ENCODE peak calls at places on chromosomes 4 and X, in seven cellular contexts. K is GM12892, G is heart left ventricle, U is uterus, E is suprapubic skin, Z is ovary, T is breast epithelium. W is an unnamed sample.

GRCh38 chrX:56759736-56760409 is 30.8 kb downstream of the NBDY start:
- DNase-seq in K (no peak), G (no peak), U (no peak), E (peak), Z (peak), T (no peak), W (no peak)

GRCh38 chr4:101332424-101332823 is 14.9 kb downstream of the PPP3CA start:
- DNase-seq in K (no peak), G (no peak), U (no peak), E (no peak), Z (no peak), T (no peak), W (no peak)

GRCh38 chr4:152072886-152073285 is 312.1 kb upstream of the GATB start:
- DNase-seq in K (no peak), G (no peak), U (no peak), E (no peak), Z (no peak), T (no peak), W (no peak)

GRCh38 chrX:103774070-103774642 is 2.5 kb upstream of the PLP1 start:
- DNase-seq in K (no peak), G (no peak), U (peak), E (no peak), Z (no peak), T (no peak), W (no peak)

GRCh38 chr4:176193126-176193525 is 2.3 kb downstream of the SPATA4 start:
- DNase-seq in K (no peak), G (no peak), U (no peak), E (no peak), Z (no peak), T (no peak), W (no peak)

GRCh38 chrX:9825966-9826365 is 39.7 kb downstream of the SHROOM2 start:
- DNase-seq in K (no peak), G (no peak), U (no peak), E (no peak), Z (no peak), T (no peak), W (no peak)

GRCh38 chrX:33741807-33742206 is 390.3 kb downstream of the FAM47A start:
- DNase-seq in K (no peak), G (no peak), U (no peak), E (no peak), Z (no peak), T (no peak), W (no peak)

GRCh38 chr4:47668810-47669408 is 169.0 kb downstream of the CORIN start:
- DNase-seq in K (peak), G (no peak), U (no peak), E (no peak), Z (no peak), T (no peak), W (no peak)

GRCh38 chr4:6179362-6179761 is 21.0 kb downstream of the JAKMIP1 start:
- DNase-seq in K (no peak), G (no peak), U (no peak), E (no peak), Z (no peak), T (no peak), W (no peak)

GRCh38 chrX:37553476-37553875 is 18.0 kb upstream of the LANCL3 start:
- DNase-seq in K (no peak), G (no peak), U (no peak), E (no peak), Z (no peak), T (no peak), W (no peak)

GRCh38 chrX:123720486-123720885 is 12.4 kb downstream of the THOC2 start:
- DNase-seq in K (no peak), G (no peak), U (no peak), E (no peak), Z (no peak), T (no peak), W (no peak)

GRCh38 chr4:184826315-184827266 is 823 bp upstream of the ACSL1 start:
- DNase-seq in K (peak), G (peak), U (peak), E (peak), Z (peak), T (no peak), W (peak)

GRCh38 chr4:8274772-8275241 is 5.3 kb downstream of the HTRA3 start:
- DNase-seq in K (no peak), G (peak), U (peak), E (peak), Z (peak), T (peak), W (peak)

GRCh38 chr4:70559216-70559830 is 32.7 kb upstream of the AMBN start:
- DNase-seq in K (peak), G (peak), U (peak), E (no peak), Z (peak), T (no peak), W (peak)

GRCh38 chrX:19647159-19647558 is 131.9 kb upstream of the MAP3K15 start:
- DNase-seq in K (no peak), G (no peak), U (no peak), E (no peak), Z (no peak), T (no peak), W (no peak)

GRCh38 chr4:55255171-55255570 is 90.9 kb upstream of the SRD5A3 start:
- DNase-seq in K (no peak), G (no peak), U (no peak), E (no peak), Z (no peak), T (no peak), W (no peak)

GRCh38 chr4:55256787-55257186 is 89.3 kb upstream of the SRD5A3 start:
- DNase-seq in K (no peak), G (no peak), U (peak), E (no peak), Z (no peak), T (no peak), W (no peak)

GRCh38 chr4:55253911-55254593 is 92.0 kb upstream of the SRD5A3 start:
- DNase-seq in K (no peak), G (no peak), U (no peak), E (no peak), Z (no peak), T (no peak), W (no peak)

GRCh38 chr4:55258152-55258863 is 87.7 kb upstream of the SRD5A3 start:
- DNase-seq in K (no peak), G (no peak), U (no peak), E (no peak), Z (no peak), T (no peak), W (no peak)
- TF ChIP-seq POLR2A in K (no peak), G (no peak), U (no peak), E (no peak), Z (no peak), T (no peak), W (no peak)

GRCh38 chr4:128823025-128823661 is 13.6 kb downstream of the JADE1 start:
- DNase-seq in K (no peak), G (no peak), U (no peak), E (no peak), Z (no peak), T (no peak), W (no peak)

GRCh38 chr4:128820631-128821119 is 11.2 kb downstream of the JADE1 start:
- DNase-seq in K (no peak), G (no peak), U (no peak), E (no peak), Z (no peak), T (no peak), W (no peak)

GRCh38 chr4:128821151-128821550 is 11.7 kb downstream of the JADE1 start:
- DNase-seq in K (no peak), G (no peak), U (no peak), E (no peak), Z (no peak), T (no peak), W (no peak)

GRCh38 chr4:128819082-128819742 is 9.7 kb downstream of the JADE1 start:
- DNase-seq in K (no peak), G (no peak), U (no peak), E (no peak), Z (no peak), T (no peak), W (no peak)

DNA sequence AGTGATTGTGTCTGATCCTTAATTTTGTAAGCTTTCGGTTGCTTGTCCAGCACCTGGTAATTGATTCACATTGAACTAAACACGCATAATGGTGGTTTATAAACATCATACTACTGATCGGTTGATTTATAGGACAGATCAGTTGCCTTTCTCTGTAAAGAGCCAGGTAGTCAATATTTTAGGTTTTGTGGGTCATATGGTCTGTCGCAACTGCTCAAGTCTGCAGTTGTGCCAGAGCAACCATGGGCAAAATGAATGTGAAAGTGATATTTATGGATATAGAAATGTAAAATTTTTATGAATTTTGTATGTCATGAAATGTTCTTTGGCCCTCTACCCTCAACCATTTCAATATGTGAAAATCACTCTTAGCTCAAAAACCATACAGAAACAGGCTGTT is 8.9 kb downstream of the JADE1 start:
- DNase-seq in K (no peak), G (no peak), U (no peak), E (no peak), Z (no peak), T (no peak), W (no peak)
- TF ChIP-seq POLR2A in K (no peak), G (no peak), U (no peak), E (no peak), Z (no peak), T (no peak), W (no peak)

GRCh38 chrX:151641564-151641963 is 53.7 kb upstream of the PRRG3 start:
- DNase-seq in K (no peak), G (no peak), U (no peak), E (no peak), Z (no peak), T (no peak), W (no peak)
- TF ChIP-seq POLR2A in K (no peak), G (no peak), U (no peak), E (no peak), Z (no peak), T (no peak), W (no peak)

GRCh38 chrX:53440101-53440500 is 5.9 kb upstream of the HSD17B10 start:
- DNase-seq in K (no peak), G (no peak), U (no peak), E (no peak), Z (no peak), T (no peak), W (no peak)

GRCh38 chrX:53442322-53442631 is 8.1 kb upstream of the HSD17B10 start:
- DNase-seq in K (no peak), G (no peak), U (no peak), E (no peak), Z (no peak), T (no peak), W (no peak)

GRCh38 chrX:53441531-53442321 is 7.6 kb upstream of the HSD17B10 start:
- DNase-seq in K (peak), G (peak), U (peak), E (peak), Z (peak), T (peak), W (peak)

GRCh38 chrX:53438832-53439230 is 4.7 kb upstream of the HSD17B10 start:
- DNase-seq in K (no peak), G (no peak), U (no peak), E (no peak), Z (no peak), T (no peak), W (no peak)

GRCh38 chrX:53440631-53441517 is 6.7 kb upstream of the HSD17B10 start:
- DNase-seq in K (no peak), G (peak), U (peak), E (peak), Z (peak), T (peak), W (peak)
- TF ChIP-seq POLR2A in K (no peak), G (no peak), U (no peak), E (no peak), Z (no peak), T (no peak), W (peak)

W was measured in Peyer's patch.